ENCODE peak calls at places on chromosomes 3 and 15, in six cellular contexts. C is transverse colon, O is breast epithelium, N is uterus, J is HCT116, Z is body of pancreas. Y is an unnamed sample.

GRCh38 chr3:126930936-126931600 is 51.8 kb upstream of the PLXNA1 start:
- DNase-seq in N (no peak), J (no peak), Z (no peak), O (no peak), C (no peak), Y (no peak)

GRCh38 chr3:103690536-103690935 is 1255.7 kb downstream of the ZPLD1 start:
- DNase-seq in N (no peak), C (no peak), O (no peak), J (no peak), Z (no peak), Y (no peak)

GRCh38 chr3:73868688-73869315 is 244.1 kb upstream of the PDZRN3 start:
- DNase-seq in J (no peak), C (peak), Z (peak), N (no peak), O (no peak), Y (no peak)

GRCh38 chr15:51706931-51707608 is 25.8 kb downstream of the SCG3 start:
- DNase-seq in O (no peak), N (no peak), Z (no peak), J (no peak), C (no peak), Y (no peak)

GRCh38 chr15:93107646-93108045 is 18.6 kb upstream of the RGMA start:
- DNase-seq in Z (no peak), J (no peak), O (no peak), C (no peak), N (no peak), Y (no peak)

GRCh38 chr3:195612075-195612800 is 28.5 kb upstream of the APOD start:
- DNase-seq in O (peak), C (peak), N (peak), J (no peak), Z (peak), Y (peak)

GRCh38 chr3:177602601-177603136 is 405.4 kb upstream of the TBL1XR1 start:
- DNase-seq in O (no peak), N (no peak), Z (peak), J (no peak), C (no peak), Y (no peak)

GRCh38 chr15:78831229-78832207 is 20.3 kb upstream of the ADAMTS7 start:
- DNase-seq in C (no peak), J (no peak), Z (no peak), N (no peak), O (no peak), Y (no peak)

GRCh38 chr15:84981711-84982300 is at the start of gene PDE8A:
- DNase-seq in J (no peak), O (no peak), N (no peak), C (peak), Z (peak), Y (peak)
- TF ChIP-seq CTCF in J (no peak), O (no peak), N (no peak), C (no peak), Z (no peak), Y (no peak)

DNA sequence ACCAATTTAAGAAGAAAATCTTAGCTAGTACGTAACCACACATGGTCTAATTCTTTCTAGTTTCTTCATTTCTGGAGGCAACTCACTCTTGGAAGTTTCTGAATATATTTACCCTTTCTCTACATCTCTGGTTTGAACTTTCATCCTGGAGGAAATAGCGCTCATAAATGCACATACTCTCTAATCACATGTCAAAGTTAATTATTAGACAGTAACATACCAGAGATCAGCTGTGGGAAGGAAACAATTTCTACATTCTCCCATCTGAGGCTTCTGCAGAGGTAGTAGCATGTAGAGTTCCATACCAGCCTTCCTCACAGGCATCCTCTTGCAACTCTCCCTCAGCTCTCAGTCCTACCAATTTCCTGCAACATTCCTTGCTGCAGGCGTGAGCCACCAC is 132.5 kb downstream of the RBPMS2 start:
- DNase-seq in J (no peak), C (no peak), N (no peak), O (no peak), Z (no peak), Y (no peak)
- TF ChIP-seq POLR2A in J (no peak), C (no peak), N (no peak), O (no peak), Z (no peak), Y (no peak)

GRCh38 chr15:67652586-67652985 is 110.1 kb downstream of the MAP2K5 start:
- DNase-seq in C (no peak), O (no peak), N (no peak), J (no peak), Z (no peak), Y (no peak)
- H3K4me3 ChIP-seq in C (no peak), O (no peak), N (no peak), J (no peak), Z (no peak), Y (no peak)

GRCh38 chr3:94522488-94522887 is 459.6 kb downstream of the NSUN3 start:
- DNase-seq in N (no peak), O (no peak), J (no peak), Z (no peak), C (no peak), Y (no peak)
- TF ChIP-seq CTCF in N (no peak), O (no peak), J (no peak), Z (peak), C (peak), Y (no peak)

DNA sequence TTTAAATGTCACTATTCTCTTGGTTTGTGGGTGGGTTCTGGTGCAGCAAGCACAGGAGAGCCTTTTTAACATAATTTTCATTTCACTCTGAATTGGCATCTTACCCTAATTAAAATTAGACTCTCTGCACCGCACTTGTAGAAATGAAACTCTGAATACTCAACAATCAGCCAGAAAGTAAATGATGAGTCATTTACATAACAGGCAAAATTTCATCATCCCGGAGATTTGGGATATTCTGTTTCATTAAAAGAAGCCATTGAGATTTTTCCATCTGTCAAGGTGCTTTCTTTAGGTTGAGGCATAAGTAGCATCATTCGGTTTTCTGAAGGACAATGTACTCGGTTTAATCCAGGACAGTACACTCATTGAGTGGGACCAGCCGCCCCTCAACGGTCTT is 111.0 kb downstream of the RFTN1 start:
- DNase-seq in J (no peak), N (no peak), Z (no peak), O (no peak), C (no peak), Y (no peak)
- TF ChIP-seq POLR2A in J (no peak), N (no peak), Z (no peak), O (no peak), C (no peak), Y (no peak)

GRCh38 chr3:197174927-197175326 is 123.5 kb downstream of the DLG1 start:
- DNase-seq in Z (no peak), C (no peak), O (no peak), J (no peak), N (no peak), Y (no peak)
- H3K4me3 ChIP-seq in Z (no peak), C (no peak), O (no peak), J (no peak), N (no peak), Y (no peak)

GRCh38 chr3:143775401-143775970 is 72.8 kb downstream of the SLC9A9 start:
- DNase-seq in N (no peak), J (peak), O (no peak), Z (no peak), C (no peak), Y (no peak)
- TF ChIP-seq CTCF in N (peak), J (peak), O (peak), Z (peak), C (peak), Y (no peak)